ENCODE peak calls at places on chromosomes 16 and 17, in four cellular contexts. U, W, X and O are unnamed samples.

GRCh38 chr16:9256196-9256595 is 164.8 kb downstream of the HAPSTR1 start:
- DNase-seq in U (no peak), X (peak; percentile 38), W (no peak), O (peak; percentile 73)

GRCh38 chr17:43791589-43791988 is 11.4 kb downstream of the CFAP97D1 start:
- DNase-seq in U (peak; percentile 72), X (peak; percentile 67), W (peak; percentile 7), O (peak; percentile 45)

GRCh38 chr16:12144355-12144754 is 167.8 kb downstream of the SNX29 start:
- DNase-seq in W (no peak), X (no peak), U (no peak), O (no peak)

GRCh38 chr17:72602517-72603345 is 481.9 kb downstream of the SOX9 start:
- DNase-seq in W (no peak), U (peak; percentile 87), X (peak; percentile 88), O (no peak)

GRCh38 chr17:11144358-11145233 is 96.4 kb upstream of the SHISA6 start:
- DNase-seq in U (peak; percentile 8), X (peak; percentile 25), W (no peak), O (no peak)

GRCh38 chr17:71188811-71189492 is 931.9 kb upstream of the SOX9 start:
- DNase-seq in U (peak; percentile 90), W (no peak), X (no peak), O (no peak)

GRCh38 chr17:58046230-58047094 is 36.8 kb upstream of the DYNLL2 start:
- DNase-seq in U (no peak), W (no peak), X (no peak), O (no peak)

GRCh38 chr16:15907863-15908478 is 19.6 kb upstream of the CEP20 start:
- DNase-seq in W (peak; percentile 13), U (peak; percentile 48), X (peak; percentile 88), O (no peak)

GRCh38 chr16:19522369-19523159 is 666 bp upstream of the GDE1 start:
- DNase-seq in X (no peak), W (no peak), U (no peak), O (no peak)

GRCh38 chr17:48577946-48578615 is at the start of gene HOXB4:
- DNase-seq in U (peak; percentile 65), W (peak; percentile 71), X (peak; percentile 77), O (no peak)

GRCh38 chr17:59327891-59328290 is 3.6 kb upstream of the YPEL2 start:
- DNase-seq in U (no peak), W (peak; percentile 22), X (no peak), O (no peak)

GRCh38 chr16:77403732-77404131 is 31.1 kb downstream of the ADAMTS18 start:
- DNase-seq in U (no peak), W (no peak), X (no peak), O (no peak)

GRCh38 chr17:65328567-65328966 is 191.4 kb downstream of the RGS9 start:
- DNase-seq in W (no peak), X (no peak), U (no peak), O (no peak)

GRCh38 chr17:73371285-73371684 is 59.5 kb upstream of the CDC42EP4 start:
- DNase-seq in U (peak; percentile 71), W (no peak), X (no peak), O (peak; percentile 4)

GRCh38 chr17:48012151-48012520 is 25.5 kb downstream of the COPZ2 start:
- DNase-seq in U (no peak), W (peak; percentile 71), X (peak; percentile 58), O (peak; percentile 52)

GRCh38 chr16:9311303-9311954 is 220.0 kb downstream of the HAPSTR1 start:
- DNase-seq in X (no peak), W (no peak), U (no peak), O (peak; percentile 35)

GRCh38 chr16:57475711-57476339 is 10.5 kb downstream of the DOK4 start:
- DNase-seq in W (peak; percentile 75), X (no peak), U (no peak), O (no peak)

GRCh38 chr17:70136131-70136530 is 33.2 kb upstream of the KCNJ2 start:
- DNase-seq in X (no peak), W (no peak), U (no peak), O (no peak)

GRCh38 chr17:70139449-70139993 is 29.8 kb upstream of the KCNJ2 start:
- DNase-seq in W (no peak), U (no peak), X (no peak), O (no peak)

GRCh38 chr17:70137451-70138230 is 31.7 kb upstream of the KCNJ2 start:
- DNase-seq in W (no peak), U (peak; percentile 84), X (peak; percentile 47), O (peak; percentile 29)

GRCh38 chr17:70134777-70135176 is 34.6 kb upstream of the KCNJ2 start:
- DNase-seq in U (no peak), W (no peak), X (no peak), O (no peak)

GRCh38 chr17:70138309-70138865 is 30.9 kb upstream of the KCNJ2 start:
- DNase-seq in W (no peak), X (no peak), U (no peak), O (no peak)
- H3K27ac ChIP-seq in W (no peak overlapping the region), X (no peak overlapping the region), U (peak overlapping the region; percentile 95), O (peak overlapping the region; percentile 48)

GRCh38 chr17:44990994-44991393 is 22.9 kb upstream of the C1QL1 start:
- DNase-seq in X (no peak), U (no peak), W (no peak), O (no peak)

GRCh38 chr17:44987883-44988195 is 19.7 kb upstream of the C1QL1 start:
- DNase-seq in X (no peak), W (no peak), U (no peak), O (no peak)

GRCh38 chr17:44987194-44987882 is 19.2 kb upstream of the C1QL1 start:
- DNase-seq in U (no peak), X (no peak), W (no peak), O (no peak)

GRCh38 chr17:44989552-44990138 is 21.5 kb upstream of the C1QL1 start:
- DNase-seq in W (no peak), X (no peak), U (no peak), O (no peak)

DNA sequence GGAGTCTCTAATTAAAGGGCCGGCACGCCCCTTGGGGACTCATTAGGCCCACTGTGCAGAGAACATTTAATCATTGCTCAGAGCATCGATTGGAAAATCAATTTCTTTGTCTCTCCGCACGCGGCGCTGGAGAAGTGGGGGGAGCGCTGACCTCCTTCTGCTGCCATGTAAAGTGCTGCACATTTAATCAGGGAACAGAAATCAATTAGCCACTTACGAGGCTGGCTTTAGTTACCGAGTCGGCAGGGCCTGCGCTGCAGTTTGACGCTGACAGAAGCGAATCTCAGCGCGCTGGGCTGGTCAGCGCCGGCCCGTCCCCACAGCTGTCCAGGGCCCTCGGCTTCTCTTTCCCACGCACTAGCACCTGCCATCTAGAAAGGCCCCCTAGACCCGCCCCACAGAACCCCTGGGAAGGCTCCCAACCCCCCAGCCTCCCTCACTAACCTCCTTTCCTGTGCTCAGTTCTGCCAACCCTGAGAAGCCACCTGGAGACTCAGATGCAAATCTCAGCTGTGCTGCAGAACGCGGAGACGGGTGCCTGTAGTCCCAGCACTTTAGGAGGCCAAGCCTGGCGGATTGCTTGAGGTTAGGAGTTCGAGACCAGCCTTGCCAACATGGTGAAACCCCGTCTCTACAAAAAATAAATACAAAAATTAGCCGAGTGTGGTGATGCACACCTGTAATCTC is 20.3 kb upstream of the C1QL1 start:
- DNase-seq in U (no peak), W (no peak), X (no peak), O (no peak)
- H3K27me3 ChIP-seq in U (no peaks in the 10 kb centered on the region), W (peaks cover 15% of the 10 kb centered on the region), X (no peaks in the 10 kb centered on the region), O (no peaks in the 10 kb centered on the region)

DNA sequence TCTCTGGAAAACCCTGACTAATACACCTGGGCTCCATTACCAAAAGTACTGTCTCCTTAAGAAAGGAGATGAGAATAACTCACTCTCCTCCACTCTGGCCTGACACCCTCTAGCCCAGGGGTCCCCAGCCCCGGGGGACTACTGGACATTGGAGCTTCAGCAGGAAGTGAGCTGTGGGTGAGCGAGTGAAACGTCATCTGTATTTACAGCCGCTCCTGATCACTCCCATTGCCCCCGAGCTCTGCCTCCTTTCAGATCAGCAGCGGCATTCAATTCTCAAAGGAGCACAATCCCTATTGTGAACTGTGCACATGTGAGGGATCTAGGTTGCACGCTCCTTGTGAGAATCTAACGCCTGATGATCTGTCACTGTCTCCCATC is 126.3 kb upstream of the TNRC6C start:
- DNase-seq in U (no peak), X (no peak), W (no peak), O (no peak)
- H3K27ac ChIP-seq in U (no peak overlapping the region), X (no peak overlapping the region), W (no peak overlapping the region), O (no peak overlapping the region)

GRCh38 chr17:37796081-37796480 is 51.2 kb upstream of the HNF1B start:
- DNase-seq in X (no peak), W (no peak), U (no peak), O (no peak)
- H3K27me3 ChIP-seq in X (no peaks in the 10 kb centered on the region), W (no peaks in the 10 kb centered on the region), U (peaks cover 9% of the 10 kb centered on the region), O (no peaks in the 10 kb centered on the region)

GRCh38 chr17:28657756-28658155 is 4.0 kb downstream of the SDF2 start:
- DNase-seq in W (no peak), X (no peak), U (peak; percentile 23), O (no peak)
- H3K27ac ChIP-seq in W (no peak overlapping the region), X (no peak overlapping the region), U (no peak overlapping the region), O (no peak overlapping the region)